ENCODE peak calls at places on chromosomes 13 and 19, in four cellular contexts. A is GM06990, W is fibroblast of lung, X is AG04450. N is an unnamed sample.

GRCh38 chr19:6639439-6639838 is 30.5 kb downstream of the TNFSF14 start:
- DNase-seq in A (peak; percentile 39), W (peak; percentile 7), X (no peak), N (no peak)

GRCh38 chr19:10260141-10260584 is 8.1 kb downstream of the MRPL4 start:
- DNase-seq in A (no peak), W (peak; percentile 62), X (no peak), N (no peak)

GRCh38 chr19:8194528-8195275 is 14.5 kb upstream of the CERS4 start:
- DNase-seq in A (peak; percentile 79), W (no peak), X (no peak), N (no peak)

GRCh38 chr13:40113644-40114304 is 458.3 kb downstream of the COG6 start:
- DNase-seq in A (no peak), W (peak; percentile 55), X (no peak), N (no peak)

GRCh38 chr19:18586311-18586710 is 2.3 kb upstream of the REX1BD start:
- DNase-seq in A (no peak), W (no peak), X (no peak), N (no peak)

GRCh38 chr13:76884167-76884566 is 2.0 kb downstream of the KCTD12 start:
- DNase-seq in A (peak; percentile 32), W (peak; percentile 5), X (no peak), N (no peak)

GRCh38 chr13:93875527-93875926 is 604.0 kb downstream of the DCT start:
- DNase-seq in A (no peak), W (peak; percentile 67), X (peak; percentile 21), N (no peak)

GRCh38 chr19:3471954-3472655 is 8.2 kb downstream of the SMIM24 start:
- DNase-seq in A (no peak), W (no peak), X (no peak), N (no peak)

GRCh38 chr13:74867460-74867859 is 614.5 kb downstream of the TBC1D4 start:
- DNase-seq in A (no peak), W (peak; percentile 51), X (no peak), N (no peak)

GRCh38 chr19:10433131-10433536 is 12.8 kb downstream of the PDE4A start:
- DNase-seq in A (no peak), W (no peak), X (no peak), N (no peak)

GRCh38 chr13:98989469-98990235 is 11.8 kb upstream of the DOCK9 start:
- DNase-seq in A (no peak), W (no peak), X (no peak), N (no peak)

GRCh38 chr13:114204894-114205293 is 25.8 kb downstream of the CFAP97D2 start:
- DNase-seq in A (no peak), W (no peak), X (no peak), N (no peak)

GRCh38 chr13:114212096-114212495 is 22.6 kb upstream of the CDC16 start:
- DNase-seq in A (no peak), W (peak; percentile 65), X (no peak), N (no peak)

GRCh38 chr13:114211446-114211845 is 23.3 kb upstream of the CDC16 start:
- DNase-seq in A (no peak), W (no peak), X (no peak), N (no peak)

GRCh38 chr13:114203536-114203935 is 24.5 kb downstream of the CFAP97D2 start:
- DNase-seq in A (no peak), W (no peak), X (no peak), N (no peak)

GRCh38 chr13:114208134-114208533 is 26.6 kb upstream of the CDC16 start:
- DNase-seq in A (no peak), W (no peak), X (no peak), N (no peak)
- TF ChIP-seq CTCF in A (no peak), W (no peak), X (no peak), N (no peak)

GRCh38 chr13:43516401-43516826 is 270.4 kb downstream of the ENOX1 start:
- DNase-seq in A (no peak), W (peak; percentile 62), X (peak; percentile 65), N (no peak)
- TF ChIP-seq CTCF in A (no peak), W (no peak), X (no peak), N (no peak)

GRCh38 chr19:45848922-45849321 is 14.0 kb downstream of the SYMPK start:
- DNase-seq in A (no peak), W (no peak), X (no peak), N (no peak)
- TF ChIP-seq CTCF in A (peak; percentile 43), W (peak; percentile 5), X (peak; percentile 37), N (peak; percentile 62)

GRCh38 chr19:13902993-13903555 is 2.8 kb downstream of the BRME1 start:
- DNase-seq in A (no peak), W (no peak), X (no peak), N (no peak)
- TF ChIP-seq CTCF in A (peak; percentile 45), W (peak; percentile 20), X (peak; percentile 26), N (peak; percentile 47)

DNA sequence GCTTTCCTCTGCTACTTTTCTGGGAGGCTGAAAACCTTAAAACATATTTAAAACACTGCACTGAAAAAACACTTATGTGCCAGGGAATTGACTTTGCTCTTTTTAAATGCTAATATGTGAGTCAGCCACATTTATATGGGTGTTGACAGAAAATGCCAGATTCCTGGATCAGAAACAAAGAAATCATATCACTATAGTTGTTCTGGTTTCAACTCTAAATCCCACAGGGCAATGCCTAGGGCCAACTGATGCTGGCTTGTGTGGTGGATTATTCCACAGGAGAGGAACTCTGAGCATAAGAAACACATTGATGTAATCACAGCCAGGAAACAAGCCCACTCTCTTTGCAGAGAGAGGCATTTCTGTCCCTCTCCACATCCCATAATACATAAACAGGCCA is 1439.0 kb upstream of the SPRY2 start:
- DNase-seq in A (no peak), W (peak; percentile 0), X (no peak), N (no peak)
- TF ChIP-seq CTCF in A (no peak), W (no peak), X (no peak), N (no peak)

DNA sequence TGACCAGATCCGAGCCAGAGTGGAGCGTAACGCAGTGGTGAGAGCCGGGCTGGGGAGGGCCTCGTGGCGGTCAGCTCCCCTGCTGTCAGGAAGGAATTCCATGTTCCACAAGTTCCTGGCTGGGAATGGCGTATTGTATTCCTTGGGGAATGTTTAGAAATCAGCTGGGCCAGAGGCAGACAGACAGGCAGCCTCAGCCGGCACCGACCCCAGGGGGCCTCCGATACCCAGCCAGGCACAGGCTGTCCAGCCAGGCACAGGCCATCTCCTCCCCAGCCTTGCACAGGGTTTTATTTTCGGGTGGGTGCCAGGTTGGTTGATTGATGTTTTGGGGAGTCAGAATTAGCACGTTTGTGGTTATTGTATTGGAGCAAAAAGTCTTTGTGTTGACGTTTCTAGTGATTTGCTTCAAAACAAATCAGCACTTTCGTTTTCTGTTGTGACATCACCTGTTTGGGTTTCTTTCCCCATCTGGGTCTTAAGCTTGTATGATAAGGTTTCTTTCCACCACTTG is 126.6 kb upstream of the MCF2L start:
- DNase-seq in A (no peak), W (peak; percentile 33), X (no peak), N (no peak)
- TF ChIP-seq CTCF in A (no peak), W (no peak), X (no peak), N (no peak)

DNA sequence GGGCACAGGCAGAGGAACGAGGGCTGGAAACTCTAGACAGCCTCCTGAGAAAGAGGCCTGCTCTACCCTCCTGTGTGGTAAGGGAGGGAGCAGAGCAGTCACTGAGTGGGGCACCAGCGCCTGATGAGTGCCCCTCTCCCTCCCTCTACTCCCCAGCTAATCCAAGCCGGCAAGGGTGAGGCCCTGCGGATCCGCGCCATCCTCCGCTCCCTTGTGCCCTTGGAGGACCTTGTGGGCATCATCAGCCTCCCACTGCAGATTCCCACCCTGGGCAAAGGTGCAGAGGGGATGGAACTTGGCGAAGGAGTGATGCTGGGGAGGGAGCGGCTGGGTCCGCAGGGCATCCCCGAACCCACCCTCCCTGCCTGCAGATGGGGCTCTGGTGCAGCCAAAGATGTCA is 67.0 kb downstream of the RYR1 start:
- DNase-seq in A (no peak), W (no peak), X (no peak), N (no peak)
- TF ChIP-seq CTCF in A (no peak), W (no peak), X (no peak), N (no peak)

DNA sequence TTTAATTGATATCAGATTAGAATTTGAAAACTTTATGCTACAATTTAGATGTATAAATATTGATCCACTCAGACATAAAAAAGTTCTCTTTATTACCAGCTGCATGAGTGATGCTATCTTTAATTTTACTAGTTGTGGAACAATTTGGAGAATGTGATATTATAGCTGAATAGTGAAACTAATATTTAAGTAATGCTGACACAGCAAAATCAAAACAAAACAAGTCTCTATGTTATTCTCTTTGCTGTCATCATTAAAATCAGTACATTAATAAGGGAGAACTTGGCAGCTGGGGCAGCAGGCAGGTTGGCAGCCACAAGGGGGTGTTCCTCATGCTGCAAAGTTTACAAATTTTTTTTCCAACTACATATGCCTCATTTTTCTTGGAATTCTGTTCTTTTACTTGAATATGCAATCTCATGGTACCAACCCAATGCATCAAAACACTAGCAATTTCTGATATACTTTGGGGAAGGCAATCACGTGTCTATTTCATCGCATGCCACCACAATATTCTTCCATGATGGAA is 585.3 kb downstream of the FGF9 start:
- DNase-seq in A (no peak), W (no peak), X (no peak), N (no peak)
- TF ChIP-seq CTCF in A (peak; percentile 19), W (no peak), X (no peak), N (peak; percentile 61)

GRCh38 chr19:49811328-49811727 is 1.8 kb downstream of the FUZ start:
- DNase-seq in A (no peak), W (no peak), X (no peak), N (no peak)

GRCh38 chr19:49809987-49810389 is 3.1 kb downstream of the FUZ start:
- DNase-seq in A (no peak), W (no peak), X (no peak), N (no peak)

GRCh38 chr19:49808762-49809154 is 4.3 kb downstream of the FUZ start:
- DNase-seq in A (peak; percentile 76), W (peak; percentile 73), X (peak; percentile 53), N (peak; percentile 94)

GRCh38 chr19:49807888-49808675 is 5.0 kb downstream of the FUZ start:
- DNase-seq in A (no peak), W (no peak), X (no peak), N (no peak)

DNA sequence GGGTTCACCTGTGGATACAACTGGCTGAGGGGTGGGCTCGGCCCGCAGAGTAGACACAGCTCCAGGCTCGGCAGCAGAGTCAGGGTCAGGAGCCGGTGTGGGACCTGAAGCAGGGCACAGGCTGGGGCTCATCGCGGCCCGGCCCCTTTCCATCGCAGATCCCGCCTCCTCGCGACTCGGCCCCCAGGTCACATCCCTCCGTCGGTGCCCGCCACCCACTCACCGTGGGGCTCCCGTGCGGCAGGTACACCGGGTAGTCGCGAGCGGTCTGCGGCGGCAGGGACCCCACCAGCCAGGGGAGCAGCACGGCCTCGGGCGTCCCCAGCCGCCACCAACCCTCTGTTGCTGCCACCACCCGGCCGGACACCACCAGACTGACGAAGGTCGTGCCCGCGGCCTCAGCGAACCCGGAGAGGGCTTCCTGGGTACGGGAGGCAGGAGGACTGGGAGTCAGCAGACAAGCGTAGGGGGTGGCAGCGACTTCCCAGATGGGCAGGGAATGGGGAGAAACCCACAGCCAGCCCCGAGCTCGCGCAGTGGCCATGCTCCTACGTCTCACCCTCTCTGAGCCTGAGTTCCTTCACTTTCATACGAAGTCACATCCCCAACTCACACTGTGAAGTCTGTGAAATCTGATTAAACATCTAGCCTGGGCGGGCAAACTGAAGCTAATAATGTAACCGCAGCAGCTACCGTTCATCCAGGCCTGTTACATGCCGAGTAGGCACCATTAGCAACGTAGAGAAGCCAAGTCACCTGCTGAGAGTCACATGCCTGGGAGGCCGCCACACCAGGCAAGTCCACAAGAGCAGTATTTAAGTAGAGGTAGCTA is 3.7 kb downstream of the FUZ start:
- DNase-seq in A (no peak), W (peak; percentile 19), X (no peak), N (no peak)
- TF ChIP-seq CTCF in A (peak; percentile 31), W (no peak), X (no peak), N (no peak)